ENCODE peak calls at places on chromosome 18, in seven cellular contexts. S is astrocyte, K is PC-3, W is K562, Q is HepG2, H is mammary epithelial cell, A is GM23248. T is an unnamed sample.
A peak's percentile ranks its signal among the peaks of the same experiment; 100 is the strongest.

GRCh38 chr18:52312321-52312720 is 27.7 kb upstream of the DCC start:
- DNase-seq in S (peak; percentile 74), A (no peak), W (no peak), H (peak; percentile 43), Q (no peak), K (peak; percentile 16), T (no peak)

GRCh38 chr18:47260138-47260923 is 8.9 kb upstream of the SKOR2 start:
- DNase-seq in W (peak; percentile 23), K (peak; percentile 9), Q (peak; percentile 5), A (peak; percentile 61), H (peak; percentile 43), S (peak; percentile 13), T (no peak)

GRCh38 chr18:2495381-2495780 is 75.9 kb downstream of the METTL4 start:
- DNase-seq in Q (no peak), K (no peak), A (no peak), S (peak; percentile 74), H (no peak), W (no peak), T (no peak)

GRCh38 chr18:23565916-23566547 is 20.3 kb downstream of the NPC1 start:
- DNase-seq in A (no peak), H (peak; percentile 84), W (no peak), S (no peak), Q (no peak), K (peak; percentile 46), T (no peak)

GRCh38 chr18:74040459-74041332 is 106.9 kb downstream of the FBXO15 start:
- DNase-seq in Q (peak; percentile 28), W (peak; percentile 64), S (no peak), H (no peak), K (peak; percentile 52), A (peak; percentile 56), T (no peak)

GRCh38 chr18:28041366-28041765 is 135.6 kb downstream of the CDH2 start:
- DNase-seq in K (no peak), S (peak; percentile 83), W (no peak), A (peak; percentile 87), H (no peak), Q (no peak), T (no peak)

GRCh38 chr18:56139792-56140254 is 498.6 kb downstream of the TXNL1 start:
- DNase-seq in S (peak; percentile 95), Q (no peak), W (no peak), K (no peak), A (peak; percentile 77), H (no peak), T (no peak)

GRCh38 chr18:23437357-23438045 is 15.6 kb upstream of the RIOK3 start:
- DNase-seq in K (peak; percentile 77), H (peak; percentile 67), W (peak; percentile 92), Q (peak; percentile 39), S (peak; percentile 54), A (peak; percentile 90), T (no peak)

GRCh38 chr18:34115409-34116081 is 109.2 kb downstream of the NOL4 start:
- DNase-seq in Q (peak; percentile 32), K (no peak), W (no peak), S (peak; percentile 53), A (no peak), H (no peak), T (no peak)

GRCh38 chr18:25979358-25979727 is 111.1 kb downstream of the SS18 start:
- DNase-seq in S (no peak), K (no peak), Q (no peak), W (no peak), H (no peak), A (no peak), T (no peak)

GRCh38 chr18:11175266-11175947 is 26.0 kb upstream of the PIEZO2 start:
- DNase-seq in Q (no peak), K (no peak), S (peak; percentile 74), H (no peak), W (no peak), A (peak; percentile 81), T (no peak)

GRCh38 chr18:25062720-25063119 is 289.2 kb downstream of the ZNF521 start:
- DNase-seq in Q (no peak), H (no peak), W (no peak), A (no peak), S (no peak), K (peak; percentile 7), T (no peak)

GRCh38 chr18:66048404-66048803 is 297.6 kb downstream of the CDH7 start:
- DNase-seq in S (peak; percentile 1), W (no peak), H (no peak), A (no peak), Q (no peak), K (peak; percentile 57), T (no peak)

GRCh38 chr18:29488617-29489016 is 1311.7 kb upstream of the CDH2 start:
- DNase-seq in S (peak; percentile 1), A (peak; percentile 1), K (peak; percentile 10), Q (no peak), W (no peak), H (no peak), T (no peak)

GRCh38 chr18:29163596-29163995 is 986.7 kb upstream of the CDH2 start:
- DNase-seq in H (no peak), W (no peak), K (no peak), S (no peak), Q (no peak), A (peak; percentile 18), T (no peak)

GRCh38 chr18:33603434-33603833 is 25.4 kb downstream of the ASXL3 start:
- DNase-seq in H (no peak), W (no peak), A (no peak), K (no peak), Q (no peak), S (no peak), T (no peak)

GRCh38 chr18:5627756-5628511 is 84.1 kb upstream of the EPB41L3 start:
- DNase-seq in W (no peak), Q (no peak), K (no peak), S (no peak), H (no peak), A (no peak), T (no peak)

GRCh38 chr18:5630766-5631413 is 87.1 kb upstream of the EPB41L3 start:
- DNase-seq in A (no peak), S (peak; percentile 53), W (no peak), K (peak; percentile 24), Q (no peak), H (no peak), T (no peak)

GRCh38 chr18:5630057-5630765 is 86.4 kb upstream of the EPB41L3 start:
- DNase-seq in Q (no peak), K (peak; percentile 4), W (peak; percentile 9), H (peak; percentile 22), S (no peak), A (peak; percentile 68), T (no peak)

GRCh38 chr18:5626130-5626880 is 82.5 kb upstream of the EPB41L3 start:
- DNase-seq in S (no peak), H (no peak), W (no peak), A (no peak), Q (no peak), K (no peak), T (no peak)

DNA sequence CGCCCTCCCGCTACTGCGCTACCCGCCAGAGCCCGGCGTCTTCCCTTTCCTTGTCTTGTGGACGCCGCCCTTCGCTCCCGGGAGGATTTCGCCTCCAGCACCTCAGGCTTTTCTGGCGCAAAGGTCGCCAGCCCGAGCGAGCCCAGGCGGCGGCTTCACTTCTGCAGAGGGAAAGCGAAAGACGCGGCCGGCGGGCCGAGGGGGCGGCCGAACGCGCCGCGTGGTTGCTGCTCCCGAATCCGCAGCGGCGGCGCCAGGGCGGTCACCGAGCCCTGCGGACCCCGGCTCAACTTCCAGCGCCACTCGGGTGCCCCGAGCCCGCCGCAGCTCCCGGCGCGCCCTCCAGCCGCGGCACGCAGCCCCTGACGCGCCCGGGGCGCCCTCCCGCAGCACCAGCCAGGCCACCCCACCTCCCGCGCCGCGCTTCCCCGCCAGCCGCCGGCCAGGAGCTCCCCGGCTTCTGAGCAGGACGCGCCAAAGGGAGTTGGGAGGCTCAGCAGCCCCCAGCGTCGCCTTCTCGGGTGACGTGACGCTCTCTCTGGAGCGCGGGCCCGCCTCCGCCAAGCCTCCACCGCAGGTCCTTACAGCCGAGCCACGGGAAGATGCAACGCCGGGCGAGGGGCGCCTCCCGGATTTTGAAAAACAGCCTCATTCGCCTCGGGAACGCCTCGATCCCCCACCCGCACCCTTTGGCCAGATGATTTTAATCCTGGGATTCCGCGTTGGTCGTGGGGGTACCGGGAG is 84.9 kb upstream of the EPB41L3 start:
- DNase-seq in A (peak; percentile 65), H (peak; percentile 5), K (peak; percentile 8), W (no peak), Q (no peak), S (peak; percentile 29), T (no peak)
- TF ChIP-seq EZH2 in A (no peak), H (no peak), K (peak; percentile 26), W (no peak), Q (no peak), S (peak; percentile 11), T (no peak)

GRCh38 chr18:54359233-54359632 is 1.5 kb downstream of the C18orf54 start:
- DNase-seq in S (peak; percentile 20), Q (no peak), K (no peak), H (no peak), A (peak; percentile 5), W (peak; percentile 16), T (no peak)
- H3K9ac ChIP-seq in S (peak overlapping the region; percentile 94), Q (peak overlapping the region; percentile 68), K (peak overlapping the region; percentile 84), H (no peak overlapping the region), A (peak overlapping the region; percentile 85), W (peak overlapping the region; percentile 84), T (no peak overlapping the region)

GRCh38 chr18:78402440-78402839 is 577.2 kb upstream of the SALL3 start:
- DNase-seq in H (no peak), Q (no peak), S (no peak), K (no peak), A (no peak), W (no peak), T (no peak)

GRCh38 chr18:78396756-78397155 is 582.9 kb upstream of the SALL3 start:
- DNase-seq in A (no peak), S (no peak), K (no peak), W (no peak), Q (no peak), H (no peak), T (no peak)

GRCh38 chr18:78403371-78403770 is 576.2 kb upstream of the SALL3 start:
- DNase-seq in S (no peak), Q (no peak), W (no peak), A (no peak), H (no peak), K (no peak), T (no peak)

GRCh38 chr18:78402966-78403365 is 576.7 kb upstream of the SALL3 start:
- DNase-seq in K (no peak), A (no peak), S (no peak), W (no peak), H (no peak), Q (no peak), T (no peak)

DNA sequence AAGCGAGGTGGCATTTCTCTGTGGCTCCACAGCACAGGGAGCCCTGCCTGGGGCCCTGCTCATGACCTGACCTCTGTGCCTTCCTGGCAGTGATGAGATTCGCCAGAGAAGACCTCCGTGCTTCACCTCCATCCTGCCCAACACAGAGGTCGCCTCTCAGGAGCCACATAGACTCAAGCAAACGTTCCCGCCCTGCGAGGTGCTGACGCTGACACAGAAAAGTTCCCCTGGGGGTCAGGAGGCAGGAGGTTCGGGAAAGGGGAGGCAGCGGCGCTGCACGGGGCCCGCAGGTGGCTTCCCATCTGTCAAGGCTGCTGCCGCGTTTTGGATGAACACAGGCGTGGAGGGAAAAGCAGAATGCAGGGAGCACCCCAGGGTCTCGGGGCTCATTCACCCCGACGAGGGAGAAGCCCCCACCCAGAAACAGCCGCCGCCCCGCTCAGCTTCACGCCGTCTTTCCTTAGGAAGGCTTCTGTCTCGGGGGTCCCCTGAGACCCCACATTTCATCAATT is 579.6 kb upstream of the SALL3 start:
- DNase-seq in S (no peak), Q (no peak), A (no peak), K (no peak), H (no peak), W (no peak), T (no peak)
- H3K27me3 ChIP-seq in S (no peaks in the 10 kb centered on the region), Q (peaks cover 2% of the 10 kb centered on the region), A (no peaks in the 10 kb centered on the region), K (peaks cover 72% of the 10 kb centered on the region), H (no peaks in the 10 kb centered on the region), W (peaks cover 30% of the 10 kb centered on the region), T (no peaks in the 10 kb centered on the region)

GRCh38 chr18:57430166-57430958 is 4.8 kb upstream of the ONECUT2 start:
- DNase-seq in Q (no peak), K (no peak), A (no peak), H (no peak), W (no peak), S (no peak), T (no peak)
- TF ChIP-seq EZH2 in Q (no peak), K (no peak), A (no peak), H (peak; percentile 74), W (no peak), S (peak; percentile 87), T (peak; percentile 69)